ENCODE peak calls at places on chromosome 13, in five cellular contexts. K, F, E, X and R are unnamed samples. For H3K9me3, the result is how much of the 10 kb centered on the place peaks cover.

GRCh38 chr13:80314711-80315505 is 26.0 kb downstream of the SPRY2 start:
- DNase-seq in K (no peak), F (no peak), E (no peak), X (no peak), R (no peak)

GRCh38 chr13:26423634-26424033 is 133.8 kb upstream of the WASF3 start:
- DNase-seq in K (peak), F (no peak), E (peak), X (peak), R (no peak)

GRCh38 chr13:30371649-30372265 is 50.5 kb upstream of the UBE2L5 start:
- DNase-seq in K (peak), F (no peak), E (peak), X (no peak), R (peak)

GRCh38 chr13:51004918-51005460 is 95.4 kb downstream of the RNASEH2B start:
- DNase-seq in K (no peak), F (no peak), E (no peak), X (no peak), R (no peak)

GRCh38 chr13:73741111-73741510 is 393.1 kb downstream of the KLF12 start:
- DNase-seq in K (no peak), F (no peak), E (no peak), X (no peak), R (no peak)

GRCh38 chr13:26050568-26051230 is 1.1 kb downstream of the SHISA2 start:
- DNase-seq in K (no peak), F (peak), E (peak), X (peak), R (no peak)

GRCh38 chr13:52851153-52851962 is 2.9 kb upstream of the PCDH8 start:
- DNase-seq in K (peak), F (peak), E (peak), X (peak), R (no peak)

GRCh38 chr13:87244256-87244870 is 426.8 kb upstream of the SLITRK5 start:
- DNase-seq in K (no peak), F (no peak), E (no peak), X (no peak), R (no peak)

DNA sequence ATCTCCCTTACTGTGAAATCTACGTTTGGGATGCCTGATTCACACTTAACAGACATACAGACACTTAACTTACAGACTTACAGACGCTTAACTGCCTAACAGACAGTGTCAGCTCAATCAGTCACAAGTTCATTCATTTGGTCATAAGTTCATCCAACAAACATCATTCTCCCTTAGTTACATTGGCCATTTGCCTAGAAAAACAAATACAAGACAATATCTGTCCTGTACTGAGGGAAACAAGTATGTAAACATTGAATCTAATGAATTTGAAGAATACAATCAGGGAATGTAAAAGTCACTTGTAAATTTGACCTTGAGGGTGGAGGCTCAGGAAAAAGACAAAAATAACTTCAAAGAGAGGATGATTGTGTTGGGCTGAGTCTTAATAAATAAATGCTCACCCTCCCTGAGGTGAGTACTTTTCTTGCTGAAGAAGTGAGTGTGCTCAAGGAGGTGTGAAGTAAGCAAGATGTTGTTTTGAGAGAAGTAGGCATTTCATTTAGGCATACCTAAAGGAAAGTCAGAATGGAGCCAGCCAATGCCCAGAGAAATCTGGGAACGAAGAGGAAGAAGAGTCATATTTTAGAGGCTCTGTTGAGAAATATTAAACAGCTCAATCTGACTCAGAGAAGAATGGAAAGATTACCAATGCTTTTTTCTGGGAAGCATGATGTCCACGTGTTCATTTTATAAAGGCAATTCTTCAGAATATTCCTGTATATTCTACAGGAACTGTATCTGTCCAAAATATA is 958.4 kb upstream of the SLC10A2 start:
- DNase-seq in K (no peak), F (no peak), E (peak), X (no peak), R (no peak)
- H3K9me3 ChIP-seq in K (under half), F (under half), E (under half), X (under half), R (under half)

GRCh38 chr13:19090495-19090894 is 91.1 kb downstream of the TUBA3C start:
- DNase-seq in K (no peak), F (no peak), E (no peak), X (no peak), R (no peak)

GRCh38 chr13:19089315-19089714 is 92.3 kb downstream of the TUBA3C start:
- DNase-seq in K (no peak), F (no peak), E (no peak), X (no peak), R (no peak)

GRCh38 chr13:19085876-19086275 is 95.7 kb downstream of the TUBA3C start:
- DNase-seq in K (no peak), F (peak), E (no peak), X (no peak), R (no peak)

GRCh38 chr13:19085258-19085657 is 96.4 kb downstream of the TUBA3C start:
- DNase-seq in K (no peak), F (peak), E (no peak), X (no peak), R (no peak)

GRCh38 chr13:19088416-19088815 is 93.2 kb downstream of the TUBA3C start:
- DNase-seq in K (no peak), F (peak), E (no peak), X (no peak), R (no peak)
- H3K9me3 ChIP-seq in K (under half), F (under half), E (under half), X (under half), R (under half)

GRCh38 chr13:102993348-102993747 is 72.9 kb downstream of the SLC10A2 start:
- DNase-seq in K (no peak), F (no peak), E (no peak), X (no peak), R (no peak)
- H3K9me3 ChIP-seq in K (under half), F (under half), E (under half), X (under half), R (under half)

DNA sequence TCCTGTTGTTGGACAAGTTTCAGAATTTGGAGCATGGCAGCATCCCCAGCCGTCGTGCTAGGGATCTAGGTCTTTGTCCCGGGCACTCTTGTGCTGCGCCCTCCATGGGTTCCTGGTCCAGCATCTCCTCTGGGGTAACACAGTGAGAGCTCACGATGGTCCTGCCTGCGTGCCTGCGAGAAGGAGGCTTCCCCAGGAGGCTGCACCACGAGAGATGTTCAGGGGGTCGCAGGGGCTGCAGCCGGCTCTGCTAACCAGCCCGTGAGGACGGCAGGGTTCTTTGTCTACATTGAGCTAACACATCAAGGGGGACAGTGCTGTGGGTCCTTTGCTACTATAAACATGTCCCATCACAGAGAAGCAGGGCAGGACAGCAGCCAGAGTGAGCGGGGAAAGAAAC is 103.9 kb upstream of the SOX1 start:
- DNase-seq in K (no peak), F (no peak), E (no peak), X (no peak), R (no peak)
- H3K9me3 ChIP-seq in K (under half), F (under half), E (under half), X (under half), R (under half)

GRCh38 chr13:48320906-48321510 is 17.5 kb downstream of the RB1 start:
- DNase-seq in K (no peak), F (peak), E (no peak), X (no peak), R (peak)

GRCh38 chr13:48320396-48320790 is 16.8 kb downstream of the RB1 start:
- DNase-seq in K (no peak), F (peak), E (no peak), X (no peak), R (no peak)

GRCh38 chr13:48318014-48318713 is 14.6 kb downstream of the RB1 start:
- DNase-seq in K (no peak), F (peak), E (no peak), X (no peak), R (no peak)

GRCh38 chr13:48318714-48319457 is 15.3 kb downstream of the RB1 start:
- DNase-seq in K (no peak), F (peak), E (no peak), X (no peak), R (no peak)

DNA sequence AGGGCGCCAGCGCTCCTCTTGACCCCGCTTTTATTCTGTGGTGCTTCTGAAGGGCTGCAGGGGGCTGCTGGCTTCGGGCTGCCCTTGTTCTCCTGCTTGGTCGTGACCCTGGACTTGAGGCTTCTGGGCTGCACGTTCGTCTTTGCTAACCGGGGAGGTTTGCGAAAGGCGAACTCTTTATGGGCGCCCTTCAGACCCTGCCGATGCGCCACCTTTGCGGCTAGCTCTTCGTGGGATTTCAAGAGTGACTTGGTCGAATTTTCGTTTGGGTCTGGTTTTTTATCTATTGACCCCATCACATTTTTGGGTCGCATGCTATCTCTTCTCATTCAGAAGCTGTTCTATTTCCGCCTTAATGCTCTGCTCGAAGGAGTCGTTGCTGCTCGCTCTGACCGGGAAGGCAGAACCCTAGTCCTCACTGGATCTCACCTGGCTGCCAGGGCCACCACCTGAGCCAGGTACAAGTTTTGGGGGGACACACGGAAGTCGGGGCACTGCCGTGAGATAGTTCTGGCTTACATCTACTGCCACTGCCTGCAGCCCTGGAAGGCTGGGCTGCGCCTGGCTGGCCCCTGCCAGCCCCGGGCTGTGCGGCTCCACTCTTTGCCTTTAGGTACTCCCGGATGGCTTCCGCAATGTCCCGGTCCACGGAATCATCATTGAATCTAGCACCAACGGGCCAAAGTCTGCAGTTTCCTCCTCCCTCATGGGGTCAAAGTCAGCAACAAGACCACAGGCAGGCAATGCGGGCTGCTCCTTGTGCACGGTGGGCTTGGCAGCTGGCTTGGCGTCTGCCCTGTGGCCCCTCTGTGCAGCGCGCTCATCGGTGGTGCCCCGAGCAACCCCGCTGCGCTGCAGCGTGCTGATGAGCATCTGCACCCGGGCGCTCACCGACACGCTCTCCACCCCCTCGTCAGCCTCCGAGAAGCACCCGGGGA is 16.2 kb downstream of the RB1 start:
- DNase-seq in K (no peak), F (peak), E (no peak), X (no peak), R (no peak)
- H3K9me3 ChIP-seq in K (under half), F (under half), E (under half), X (under half), R (under half)

DNA sequence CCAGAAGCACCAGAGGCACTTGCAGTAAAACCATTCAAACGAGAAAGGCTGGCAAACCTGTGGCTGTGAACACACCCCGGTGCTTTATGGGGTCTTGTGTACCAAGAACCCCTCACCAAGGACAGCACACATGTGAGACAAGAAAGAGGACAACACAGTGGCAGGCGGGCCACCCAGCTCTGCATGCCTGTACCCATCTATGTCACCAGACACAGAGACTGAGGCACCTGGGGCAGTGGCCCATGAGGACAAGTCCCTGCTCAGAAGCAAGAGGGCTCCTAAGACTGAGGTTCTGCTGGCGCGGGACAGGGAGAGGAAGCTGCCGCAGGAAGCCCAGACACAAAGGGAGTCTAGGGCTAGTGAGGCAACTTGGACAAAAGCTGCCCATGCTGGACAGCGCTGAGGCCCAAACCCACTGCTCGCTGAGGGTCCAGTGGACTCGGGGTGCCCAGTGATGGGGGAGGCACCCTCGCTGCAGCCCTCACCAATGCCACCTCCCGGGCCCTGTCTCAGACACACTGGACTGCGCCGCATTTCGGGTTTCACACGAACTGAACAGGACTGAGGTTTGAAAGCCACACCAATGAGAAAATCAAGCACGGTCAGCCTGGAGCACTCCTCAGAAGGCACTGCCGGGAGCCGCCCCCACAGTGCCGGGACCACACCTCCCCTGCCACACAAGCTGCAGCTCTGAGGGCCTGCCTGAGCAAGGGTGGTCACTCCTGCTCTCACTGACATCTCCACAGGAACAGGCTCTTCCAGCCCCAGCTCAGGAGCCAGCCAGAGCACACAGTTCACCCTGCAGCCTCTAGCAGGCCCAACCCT is 232.7 kb downstream of the TUBA3C start:
- DNase-seq in K (no peak), F (peak), E (no peak), X (no peak), R (no peak)
- H3K9me3 ChIP-seq in K (under half), F (under half), E (under half), X (under half), R (under half)

DNA sequence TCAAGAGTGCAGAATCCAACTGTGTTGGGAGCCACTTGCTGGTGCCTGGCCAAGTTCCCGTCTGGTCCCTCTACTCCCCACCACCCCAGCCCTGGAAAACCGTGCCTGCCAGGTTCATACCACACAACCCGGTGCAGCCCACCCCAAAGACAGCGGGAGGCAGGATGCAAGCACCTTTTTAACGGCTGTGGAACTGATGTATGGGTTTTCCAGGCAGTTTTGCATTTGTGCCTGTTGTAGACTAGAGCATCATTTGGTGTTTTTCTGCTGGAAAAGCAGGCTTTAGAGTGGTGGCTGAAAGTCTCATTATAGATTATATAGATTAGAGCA is 13.5 kb downstream of the TFDP1 start:
- DNase-seq in K (no peak), F (peak), E (no peak), X (no peak), R (no peak)
- H3K9me3 ChIP-seq in K (under half), F (under half), E (under half), X (under half), R (under half)

GRCh38 chr13:105783261-105783660 is 752.2 kb downstream of the EFNB2 start:
- DNase-seq in K (no peak), F (no peak), E (no peak), X (no peak), R (no peak)
- H3K9me3 ChIP-seq in K (under half), F (under half), E (under half), X (under half), R (under half)

DNA sequence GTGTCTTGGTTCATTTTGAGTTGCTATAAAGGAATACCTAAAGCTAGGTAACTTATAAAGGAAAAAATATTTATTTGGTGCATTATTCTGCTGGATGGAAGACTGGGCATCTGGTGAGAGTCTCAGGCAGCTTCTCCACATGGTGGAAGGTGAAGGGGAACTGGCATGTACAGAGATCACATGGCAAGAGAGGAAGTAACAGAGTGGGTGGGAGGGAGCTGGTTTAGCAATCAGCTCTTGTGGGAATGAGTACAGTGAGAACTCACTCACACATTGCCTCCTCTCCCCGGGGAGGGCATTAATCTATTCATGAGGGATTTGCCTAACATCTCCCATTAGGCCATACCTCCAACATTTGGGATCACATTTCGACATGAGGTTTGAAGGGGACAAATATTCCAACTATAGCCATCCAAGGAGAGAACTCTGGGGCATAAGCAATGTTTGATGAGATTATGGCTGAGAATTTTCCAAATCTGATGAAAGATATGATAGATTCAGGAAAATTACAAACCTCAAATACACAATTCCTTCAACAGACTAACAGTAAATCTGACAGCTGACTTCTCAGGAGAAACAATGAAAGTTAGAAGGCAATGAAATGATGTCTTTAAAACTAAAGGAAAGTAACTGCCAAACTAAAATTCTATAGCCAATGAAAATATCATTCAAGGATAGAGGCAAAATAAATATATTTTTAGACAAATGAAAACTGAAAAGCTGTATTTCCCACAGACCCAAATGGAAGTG is 52.5 kb downstream of the MTUS2 start:
- DNase-seq in K (no peak), F (no peak), E (no peak), X (no peak), R (no peak)
- H3K9me3 ChIP-seq in K (under half), F (under half), E (under half), X (under half), R (under half)